ENCODE peak calls at places on chromosome 14, in seven cellular contexts. V is NCI-H1417; S is hepatocyte; M is SW480; C is activated CD4-positive, alpha-beta T cell treated with anti-CD3 and anti-CD28 coated beads, Interleukin-2, amount 50 U/mL, for 24 hours; W is psoas muscle; X is fibroblast of pulmonary artery. N is an unnamed sample.

GRCh38 chr14:23034498-23035302 is at the start of gene PSMB5:
- DNase-seq in X (peak; percentile 97), V (no peak), S (peak; percentile 94), W (peak; percentile 89), M (peak; percentile 96), C (peak; percentile 87), N (peak; percentile 93)

GRCh38 chr14:96357216-96357615 is 5.9 kb downstream of the ATG2B start:
- DNase-seq in M (no peak), C (no peak), X (no peak), V (no peak), S (no peak), W (no peak), N (no peak)

GRCh38 chr14:106822905-106823304 is 1296.5 kb downstream of the TMEM121 start:
- DNase-seq in V (no peak), S (no peak), C (no peak), M (no peak), W (no peak), X (no peak), N (no peak)

GRCh38 chr14:101521306-101521935 is 39.9 kb upstream of the DIO3 start:
- DNase-seq in X (no peak), W (peak; percentile 45), C (no peak), V (no peak), S (no peak), M (no peak), N (no peak)

GRCh38 chr14:93984070-93984469 is 7.7 kb upstream of the ASB2 start:
- DNase-seq in M (peak; percentile 35), V (no peak), S (no peak), W (peak; percentile 55), C (no peak), X (no peak), N (no peak)

GRCh38 chr14:68853749-68854148 is 60.9 kb upstream of the ZFP36L1 start:
- DNase-seq in W (no peak), V (no peak), X (no peak), M (no peak), S (no peak), C (no peak), N (no peak)

GRCh38 chr14:106286697-106287290 is 760.4 kb downstream of the TMEM121 start:
- DNase-seq in V (no peak), C (no peak), S (no peak), X (no peak), M (peak; percentile 8), W (no peak), N (no peak)

GRCh38 chr14:22850944-22851790 is 14.8 kb downstream of the MMP14 start:
- DNase-seq in C (no peak), W (peak; percentile 88), S (peak; percentile 72), X (peak; percentile 95), M (peak; percentile 69), V (no peak), N (no peak)

GRCh38 chr14:38210587-38211257 is 3.0 kb downstream of the SSTR1 start:
- DNase-seq in S (peak; percentile 71), V (no peak), X (peak; percentile 76), M (no peak), C (no peak), W (peak; percentile 18), N (no peak)